ENCODE peak calls at places on chromosomes 2 and 18, in seven cellular contexts. Y, N, D, C, M, Q and Z are unnamed samples. For H3K9me3, the result is how much of the 10 kb centered on the place peaks cover.

GRCh38 chr2:46679761-46680160 is 200.4 kb downstream of the TMEM247 start:
- DNase-seq in Q (no peak), D (no peak), Y (no peak), N (no peak), M (no peak), C (no peak), Z (no peak)

GRCh38 chr2:100993294-100993693 is 8.8 kb upstream of the RPL31 start:
- DNase-seq in M (no peak), C (no peak), Y (no peak), N (no peak), Q (no peak), D (no peak), Z (no peak)

GRCh38 chr18:40407913-40408312 is 1547.1 kb upstream of the PIK3C3 start:
- DNase-seq in Y (no peak), Q (no peak), N (no peak), M (no peak), C (no peak), D (no peak), Z (no peak)

GRCh38 chr2:200405599-200406298 is 99.3 kb downstream of the SPATS2L start:
- DNase-seq in M (no peak), Y (no peak), D (no peak), C (no peak), Q (no peak), N (no peak), Z (peak)

GRCh38 chr2:95530734-95531133 is 46.2 kb upstream of the TRIM43B start:
- DNase-seq in N (no peak), Q (no peak), Y (no peak), M (no peak), D (no peak), C (no peak), Z (no peak)

GRCh38 chr2:72933646-72934151 is 16.4 kb downstream of the EMX1 start:
- DNase-seq in Q (no peak), D (no peak), Y (no peak), M (no peak), C (no peak), N (no peak), Z (peak)

GRCh38 chr2:101150306-101151140 is 659 bp downstream of the TBC1D8 start:
- DNase-seq in C (no peak), D (peak), Q (peak), M (peak), N (peak), Y (no peak), Z (peak)

GRCh38 chr2:20040489-20041172 is 10.8 kb downstream of the LAPTM4A start:
- DNase-seq in N (no peak), Q (no peak), Y (no peak), M (no peak), C (no peak), D (no peak), Z (no peak)

GRCh38 chr2:152464853-152465470 is 130.0 kb downstream of the FMNL2 start:
- DNase-seq in M (no peak), D (no peak), Q (no peak), N (no peak), Y (no peak), C (no peak), Z (no peak)

GRCh38 chr18:78123144-78123909 is 856.3 kb upstream of the SALL3 start:
- DNase-seq in Q (no peak), C (no peak), M (no peak), D (no peak), N (no peak), Y (no peak), Z (no peak)
- H3K9me3 ChIP-seq in Q (under half), C (under half), M (under half), D (under half), N (under half), Y (under half), Z (under half)

DNA sequence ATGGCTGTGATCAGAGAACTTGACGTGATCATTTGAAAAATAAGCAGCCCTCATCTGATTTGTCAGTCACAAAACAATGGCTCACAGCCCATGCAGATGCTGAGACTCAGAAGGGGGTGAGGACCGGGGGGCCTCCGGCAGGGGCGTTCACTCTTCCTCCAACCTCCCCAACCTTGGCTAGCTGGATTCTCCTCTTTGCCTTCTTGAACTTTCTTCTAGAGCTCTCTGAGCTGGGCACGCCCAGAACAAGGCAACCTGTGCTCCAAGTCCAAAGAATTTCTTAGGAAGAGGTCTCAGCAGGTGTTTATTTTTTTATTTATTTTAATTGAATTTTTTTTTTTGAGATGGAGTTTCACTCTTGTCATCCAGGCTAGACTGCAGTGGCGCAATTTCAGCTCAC is 16.4 kb downstream of the EDAR start:
- DNase-seq in M (peak), C (no peak), D (no peak), Y (no peak), N (no peak), Q (no peak), Z (peak)
- H3K27ac ChIP-seq in M (no peak), C (no peak), D (no peak), Y (no peak), N (no peak), Q (no peak), Z (peak)

GRCh38 chr2:89781962-89782361 is 1090.5 kb downstream of the RPIA start:
- DNase-seq in Q (no peak), Y (no peak), M (no peak), N (no peak), D (no peak), C (no peak), Z (no peak)
- H3K9me3 ChIP-seq in Q (half or more), Y (under half), M (under half), N (under half), D (under half), C (under half), Z (under half)

DNA sequence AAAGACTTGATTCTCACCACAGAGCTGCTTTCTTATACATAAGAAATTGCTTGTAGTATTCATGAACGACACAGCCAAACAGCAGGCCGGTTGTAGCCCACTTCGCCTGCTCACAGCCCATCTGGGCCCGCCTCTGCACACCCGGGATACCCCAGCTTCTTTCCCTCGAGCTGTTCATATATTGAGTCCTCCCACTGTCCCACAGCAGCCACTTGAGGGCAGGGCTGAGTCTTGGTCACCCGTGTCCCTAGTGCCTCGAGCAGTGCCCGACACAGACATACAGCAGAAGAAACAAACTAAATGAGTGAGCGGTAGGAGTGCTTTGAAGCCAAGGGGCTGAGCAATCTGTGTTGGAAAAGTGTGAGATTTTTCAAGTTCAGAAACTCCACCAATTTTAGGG is 251.4 kb downstream of the KLHL29 start:
- DNase-seq in Q (no peak), N (no peak), D (peak), M (peak), Y (peak), C (no peak), Z (no peak)
- H3K27ac ChIP-seq in Q (no peak), N (no peak), D (peak), M (peak), Y (no peak), C (no peak), Z (no peak)

GRCh38 chr2:144749188-144749587 is 229.3 kb upstream of the ZEB2 start:
- DNase-seq in Y (no peak), Q (no peak), D (no peak), C (no peak), N (no peak), M (no peak), Z (no peak)
- H3K9me3 ChIP-seq in Y (under half), Q (under half), D (under half), C (under half), N (under half), M (under half), Z (under half)

GRCh38 chr2:207133862-207134519 is 31.8 kb downstream of the KLF7 start:
- DNase-seq in N (peak), Q (no peak), Y (no peak), M (peak), C (peak), D (peak), Z (peak)

GRCh38 chr2:207131634-207132418 is 33.9 kb downstream of the KLF7 start:
- DNase-seq in Q (no peak), C (no peak), Y (no peak), N (no peak), D (no peak), M (no peak), Z (no peak)

GRCh38 chr2:207135340-207135739 is 30.4 kb downstream of the KLF7 start:
- DNase-seq in Y (no peak), Q (no peak), M (no peak), N (no peak), D (no peak), C (no peak), Z (no peak)

GRCh38 chr2:207130958-207131521 is 34.7 kb downstream of the KLF7 start:
- DNase-seq in M (no peak), D (no peak), Y (no peak), N (no peak), C (no peak), Q (no peak), Z (no peak)

GRCh38 chr2:207133493-207133861 is 32.3 kb downstream of the KLF7 start:
- DNase-seq in N (no peak), C (no peak), Q (no peak), D (peak), Y (no peak), M (no peak), Z (no peak)
- H3K27ac ChIP-seq in N (no peak), C (peak), Q (no peak), D (peak), Y (no peak), M (peak), Z (peak)

GRCh38 chr2:51859260-51859659 is 827.3 kb upstream of the NRXN1 start:
- DNase-seq in D (no peak), M (no peak), Q (no peak), C (no peak), Y (no peak), N (no peak), Z (no peak)
- H3K9me3 ChIP-seq in D (under half), M (under half), Q (under half), C (under half), Y (under half), N (under half), Z (under half)